ENCODE peak calls at places on chromosome 19, in seven cellular contexts. Z is AG09309; U is RWPE1; R is activated CD8-positive, alpha-beta memory T cell treated with anti-CD3 and anti-CD28 coated beads, Interleukin-2, amount 10 ng/mL, durations not matched to agents 7 days and 5 days; S is lung microvascular endothelial cell; O is uterus; T is IMR-90. I is an unnamed sample.

GRCh38 chr19:28213476-28214082 is 999.4 kb downstream of the UQCRFS1 start:
- DNase-seq in Z (no peak), U (no peak), R (no peak), S (no peak), O (peak; percentile 28), T (no peak), I (peak; percentile 7)

GRCh38 chr19:33771308-33772101 is 25.2 kb upstream of the KCTD15 start:
- DNase-seq in Z (no peak), U (peak; percentile 69), R (peak; percentile 73), S (peak; percentile 69), O (peak; percentile 29), T (peak; percentile 41), I (peak; percentile 48)

GRCh38 chr19:33458171-33458633 is 63.4 kb downstream of the PEPD start:
- DNase-seq in Z (no peak), U (no peak), R (peak; percentile 15), S (no peak), O (no peak), T (no peak), I (no peak)

GRCh38 chr19:7916137-7916907 is 1.7 kb downstream of the TGFBR3L start:
- DNase-seq in Z (no peak), U (no peak), R (peak; percentile 75), S (no peak), O (no peak), T (no peak), I (no peak)

GRCh38 chr19:38023245-38023644 is 116.2 kb downstream of the SIPA1L3 start:
- DNase-seq in Z (no peak), U (no peak), R (no peak), S (peak; percentile 85), O (no peak), T (peak; percentile 67), I (peak; percentile 28)

GRCh38 chr19:36064829-36065228 is 10.1 kb downstream of the WDR62 start:
- DNase-seq in Z (no peak), U (no peak), R (no peak), S (no peak), O (no peak), T (no peak), I (no peak)

GRCh38 chr19:45340899-45341453 is 426 bp downstream of the KLC3 start:
- DNase-seq in Z (no peak), U (no peak), R (no peak), S (no peak), O (no peak), T (peak; percentile 8), I (peak; percentile 18)

GRCh38 chr19:18379803-18380747 is 5.9 kb upstream of the GDF15 start:
- DNase-seq in Z (no peak), U (peak; percentile 50), R (no peak), S (peak; percentile 53), O (peak; percentile 99), T (peak; percentile 96), I (peak; percentile 94)

GRCh38 chr19:2527171-2527570 is 51.2 kb downstream of the GADD45B start:
- DNase-seq in Z (no peak), U (no peak), R (no peak), S (no peak), O (no peak), T (no peak), I (no peak)

GRCh38 chr19:8445488-8446001 is 770 bp downstream of the HNRNPM start:
- DNase-seq in Z (no peak), U (peak; percentile 50), R (peak; percentile 67), S (peak; percentile 61), O (peak; percentile 46), T (no peak), I (no peak)

GRCh38 chr19:18349524-18350128 is 9.2 kb downstream of the PGPEP1 start:
- DNase-seq in Z (peak; percentile 18), U (peak; percentile 76), R (no peak), S (peak; percentile 74), O (peak; percentile 53), T (peak; percentile 65), I (peak; percentile 53)

GRCh38 chr19:46324277-46324676 is 22.6 kb upstream of the PPP5C start:
- DNase-seq in Z (no peak), U (no peak), R (no peak), S (no peak), O (no peak), T (no peak), I (no peak)